ENCODE peak calls at places on chromosomes 3 and 15, in six cellular contexts. W is DND-41, J is kidney, L is MM.1S, X is fibroblast of lung, T is SK-N-SH. E is an unnamed sample.

GRCh38 chr3:100216713-100217112 is 44.1 kb upstream of the TBC1D23 start:
- DNase-seq in W (no peak), J (no peak), L (no peak), X (no peak), T (no peak), E (no peak)

GRCh38 chr3:152039887-152040286 is 166.4 kb downstream of the SUCNR1 start:
- DNase-seq in W (no peak), J (no peak), L (no peak), X (no peak), T (no peak), E (no peak)

GRCh38 chr15:67641453-67641852 is 99.0 kb downstream of the MAP2K5 start:
- DNase-seq in W (no peak), J (no peak), L (no peak), X (no peak), T (no peak), E (no peak)

GRCh38 chr15:25091421-25092158 is 136.8 kb downstream of the SNRPN start:
- DNase-seq in W (no peak), J (no peak), L (no peak), X (no peak), T (no peak), E (peak)

GRCh38 chr3:48338635-48339034 is 5.2 kb upstream of the SPINK8 start:
- DNase-seq in W (peak), J (no peak), L (no peak), X (no peak), T (no peak), E (no peak)

GRCh38 chr3:52216585-52217408 is 8.6 kb downstream of the TLR9 start:
- DNase-seq in W (peak), J (peak), L (no peak), X (peak), T (peak), E (no peak)

GRCh38 chr3:185549111-185549510 is 3.3 kb downstream of the LIPH start:
- DNase-seq in W (no peak), J (no peak), L (no peak), X (peak), T (no peak), E (no peak)

GRCh38 chr3:182713743-182714517 is 79.4 kb upstream of the ATP11B start:
- DNase-seq in W (peak), J (no peak), L (peak), X (peak), T (peak), E (no peak)

GRCh38 chr3:106256249-106256957 is 387.6 kb upstream of the CBLB start:
- DNase-seq in W (no peak), J (no peak), L (no peak), X (no peak), T (no peak), E (no peak)

GRCh38 chr3:58556761-58557181 is 19.8 kb upstream of the ACOX2 start:
- DNase-seq in W (no peak), J (no peak), L (no peak), X (no peak), T (peak), E (peak)

GRCh38 chr3:194097141-194097880 is 38.6 kb upstream of the HES1 start:
- DNase-seq in W (no peak), J (no peak), L (no peak), X (no peak), T (no peak), E (peak)

GRCh38 chr3:149507491-149508324 is 33.2 kb downstream of the TM4SF4 start:
- DNase-seq in W (no peak), J (no peak), L (no peak), X (no peak), T (no peak), E (no peak)

GRCh38 chr3:11899826-11900225 is 53.1 kb upstream of the TAMM41 start:
- DNase-seq in W (no peak), J (no peak), L (no peak), X (no peak), T (no peak), E (no peak)

GRCh38 chr3:132445812-132446211 is 28.5 kb downstream of the DNAJC13 start:
- DNase-seq in W (no peak), J (no peak), L (peak), X (peak), T (no peak), E (no peak)

GRCh38 chr15:52790166-52790708 is at the start of gene ONECUT1:
- DNase-seq in W (peak), J (peak), L (peak), X (peak), T (peak), E (peak)

GRCh38 chr3:94226058-94226457 is 163.2 kb downstream of the NSUN3 start:
- DNase-seq in W (no peak), J (no peak), L (no peak), X (peak), T (no peak), E (no peak)

GRCh38 chr3:45756055-45756454 is 40.3 kb downstream of the SLC6A20 start:
- DNase-seq in W (no peak), J (no peak), L (no peak), X (no peak), T (no peak), E (peak)

GRCh38 chr15:43238691-43239131 is 17.9 kb upstream of the EPB42 start:
- DNase-seq in W (no peak), J (no peak), L (no peak), X (no peak), T (no peak), E (no peak)

GRCh38 chr3:26437678-26438077 is 184.9 kb upstream of the LRRC3B start:
- DNase-seq in W (no peak), J (no peak), L (no peak), X (peak), T (no peak), E (no peak)

GRCh38 chr3:20573175-20573574 is 387.2 kb upstream of the SGO1 start:
- DNase-seq in W (no peak), J (no peak), L (no peak), X (no peak), T (no peak), E (no peak)

GRCh38 chr3:27342279-27342678 is 26.9 kb downstream of the NEK10 start:
- DNase-seq in W (no peak), J (no peak), L (no peak), X (no peak), T (no peak), E (no peak)

GRCh38 chr15:39854161-39854560 is 65.9 kb downstream of the GPR176 start:
- DNase-seq in W (no peak), J (no peak), L (no peak), X (no peak), T (no peak), E (no peak)

GRCh38 chr3:30496496-30496966 is 109.9 kb upstream of the TGFBR2 start:
- DNase-seq in W (peak), J (no peak), L (no peak), X (peak), T (no peak), E (no peak)
- H3K9ac ChIP-seq in W (peak), J (no peak), L (no peak), X (no peak), T (peak), E (no peak)

GRCh38 chr3:112514527-112515128 is 15.4 kb upstream of the BTLA start:
- DNase-seq in W (no peak), J (no peak), L (peak), X (no peak), T (no peak), E (no peak)
- H3K27ac ChIP-seq in W (no peak), J (no peak), L (peak), X (no peak), T (no peak), E (no peak)

DNA sequence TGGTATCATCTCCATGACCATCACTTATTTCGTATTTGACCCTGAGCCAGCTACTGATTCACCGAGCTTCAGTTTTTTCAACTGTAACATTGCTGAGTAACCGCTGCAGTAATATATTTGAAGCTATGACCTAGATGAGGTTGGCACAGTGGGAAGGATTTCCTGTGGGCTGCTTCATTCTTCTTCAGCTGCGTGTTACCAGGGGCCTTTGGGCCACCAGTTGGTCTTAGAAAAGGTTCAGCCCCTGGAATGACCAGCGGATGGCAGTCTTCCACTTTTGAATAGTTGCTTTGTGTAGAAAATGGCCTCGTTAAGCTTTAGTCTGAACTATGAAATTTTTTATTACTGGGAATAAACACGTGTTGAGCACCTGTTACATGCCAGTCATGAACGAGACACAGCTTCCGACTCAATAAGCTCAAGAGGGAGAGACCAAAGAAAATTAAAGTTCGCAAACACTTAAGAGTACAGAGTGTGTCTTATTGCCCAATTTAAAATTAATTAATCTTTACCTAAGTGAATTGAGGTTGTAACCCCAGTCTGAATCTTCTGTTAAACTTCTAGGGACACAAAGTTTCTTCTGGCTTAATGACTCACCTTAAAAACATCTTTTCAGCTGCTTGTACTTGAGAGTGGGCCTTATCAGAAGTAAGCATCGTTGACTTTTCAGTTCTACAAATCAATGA is 57.6 kb upstream of the NR2E3 start:
- DNase-seq in W (no peak), J (no peak), L (peak), X (peak), T (peak), E (peak)
- TF ChIP-seq CTCF in W (peak), J (peak), L (peak), X (peak), T (peak), E (peak)

GRCh38 chr3:56684029-56684428 is 964 bp upstream of the TASOR start:
- DNase-seq in W (no peak), J (no peak), L (no peak), X (no peak), T (no peak), E (no peak)
- H3K9ac ChIP-seq in W (no peak), J (no peak), L (no peak), X (no peak), T (no peak), E (no peak)

GRCh38 chr15:62846805-62847481 is 195.6 kb upstream of the TPM1 start:
- DNase-seq in W (no peak), J (no peak), L (no peak), X (no peak), T (no peak), E (peak)

GRCh38 chr15:62846131-62846804 is 196.3 kb upstream of the TPM1 start:
- DNase-seq in W (no peak), J (no peak), L (no peak), X (no peak), T (no peak), E (peak)

GRCh38 chr15:62848631-62849050 is 193.9 kb upstream of the TPM1 start:
- DNase-seq in W (no peak), J (no peak), L (no peak), X (peak), T (no peak), E (peak)

GRCh38 chr15:62849316-62850129 is 193.0 kb upstream of the TPM1 start:
- DNase-seq in W (no peak), J (no peak), L (no peak), X (no peak), T (no peak), E (peak)

GRCh38 chr15:62847900-62848489 is 194.6 kb upstream of the TPM1 start:
- DNase-seq in W (peak), J (no peak), L (peak), X (peak), T (peak), E (peak)
- H3K27ac ChIP-seq in W (no peak), J (no peak), L (no peak), X (no peak), T (no peak), E (no peak)

GRCh38 chr3:111738790-111739189 is 120.3 kb upstream of the PHLDB2 start:
- DNase-seq in W (no peak), J (no peak), L (no peak), X (no peak), T (no peak), E (no peak)

GRCh38 chr3:111738238-111738637 is 120.8 kb upstream of the PHLDB2 start:
- DNase-seq in W (no peak), J (no peak), L (peak), X (no peak), T (no peak), E (no peak)

GRCh38 chr3:111739241-111739952 is 119.7 kb upstream of the PHLDB2 start:
- DNase-seq in W (no peak), J (no peak), L (no peak), X (peak), T (no peak), E (no peak)

GRCh38 chr3:111737056-111737711 is 121.9 kb upstream of the PHLDB2 start:
- DNase-seq in W (no peak), J (peak), L (no peak), X (no peak), T (no peak), E (no peak)

GRCh38 chr3:111737712-111738097 is 121.4 kb upstream of the PHLDB2 start:
- DNase-seq in W (peak), J (no peak), L (peak), X (peak), T (no peak), E (no peak)
- TF ChIP-seq CTCF in W (no peak), J (no peak), L (no peak), X (no peak), T (no peak), E (no peak)